ENCODE peak calls at places on chromosomes 6 and 20, in six cellular contexts. One of them, this sample, is unnamed.

GRCh38 chr6:127058027-127058426 is 60.4 kb upstream of the RSPO3 start:
- DNase-seq in left lung: no peak
- DNase-seq in CD8-positive, alpha-beta T cell: no peak
- DNase-seq in astrocyte of the spinal cord: peak
- DNase-seq in stomach: no peak
- DNase-seq in PC-9: no peak
- DNase-seq in this sample: peak

GRCh38 chr6:131015630-131016263 is 47.3 kb downstream of the EPB41L2 start:
- DNase-seq in PC-9: no peak
- DNase-seq in stomach: no peak
- DNase-seq in CD8-positive, alpha-beta T cell: no peak
- DNase-seq in astrocyte of the spinal cord: peak
- DNase-seq in left lung: no peak
- DNase-seq in this sample: peak

GRCh38 chr20:38196592-38196991 is 31.5 kb upstream of the TGM2 start:
- DNase-seq in left lung: peak
- DNase-seq in CD8-positive, alpha-beta T cell: no peak
- DNase-seq in astrocyte of the spinal cord: no peak
- DNase-seq in stomach: no peak
- DNase-seq in PC-9: peak
- DNase-seq in this sample: no peak

GRCh38 chr6:162922816-162923215 is 195.0 kb downstream of the PACRG start:
- DNase-seq in stomach: no peak
- DNase-seq in CD8-positive, alpha-beta T cell: no peak
- DNase-seq in astrocyte of the spinal cord: peak
- DNase-seq in PC-9: no peak
- DNase-seq in left lung: no peak
- DNase-seq in this sample: no peak

GRCh38 chr20:21225215-21225947 is 77.8 kb upstream of the XRN2 start:
- DNase-seq in stomach: no peak
- DNase-seq in left lung: no peak
- DNase-seq in CD8-positive, alpha-beta T cell: no peak
- DNase-seq in astrocyte of the spinal cord: no peak
- DNase-seq in PC-9: no peak
- DNase-seq in this sample: no peak

GRCh38 chr20:64220891-64221527 is 34.5 kb upstream of the PCMTD2 start:
- DNase-seq in PC-9: no peak
- DNase-seq in astrocyte of the spinal cord: no peak
- DNase-seq in stomach: no peak
- DNase-seq in left lung: no peak
- DNase-seq in CD8-positive, alpha-beta T cell: no peak
- DNase-seq in this sample: no peak

GRCh38 chr6:134063966-134064445 is 11.6 kb upstream of the SLC2A12 start:
- DNase-seq in CD8-positive, alpha-beta T cell: peak
- DNase-seq in left lung: no peak
- DNase-seq in stomach: peak
- DNase-seq in PC-9: peak
- DNase-seq in astrocyte of the spinal cord: peak
- DNase-seq in this sample: no peak

GRCh38 chr6:42313941-42314570 is 96.4 kb upstream of the MRPS10 start:
- DNase-seq in left lung: no peak
- DNase-seq in astrocyte of the spinal cord: peak
- DNase-seq in PC-9: no peak
- DNase-seq in stomach: no peak
- DNase-seq in CD8-positive, alpha-beta T cell: no peak
- DNase-seq in this sample: no peak

GRCh38 chr20:15863735-15864134 is 709.5 kb downstream of the KIF16B start:
- DNase-seq in PC-9: no peak
- DNase-seq in astrocyte of the spinal cord: no peak
- DNase-seq in left lung: no peak
- DNase-seq in CD8-positive, alpha-beta T cell: no peak
- DNase-seq in stomach: no peak
- DNase-seq in this sample: no peak

GRCh38 chr6:125658125-125658524 is 91.3 kb upstream of the HEY2 start:
- DNase-seq in astrocyte of the spinal cord: no peak
- DNase-seq in PC-9: no peak
- DNase-seq in stomach: no peak
- DNase-seq in left lung: no peak
- DNase-seq in CD8-positive, alpha-beta T cell: no peak
- DNase-seq in this sample: no peak

GRCh38 chr6:79762370-79762769 is 131.2 kb downstream of the SH3BGRL2 start:
- DNase-seq in left lung: no peak
- DNase-seq in astrocyte of the spinal cord: peak
- DNase-seq in PC-9: no peak
- DNase-seq in stomach: no peak
- DNase-seq in CD8-positive, alpha-beta T cell: no peak
- DNase-seq in this sample: no peak

GRCh38 chr6:10300071-10300470 is 114.8 kb downstream of the TFAP2A start:
- DNase-seq in stomach: no peak
- DNase-seq in PC-9: peak
- DNase-seq in left lung: no peak
- DNase-seq in astrocyte of the spinal cord: no peak
- DNase-seq in CD8-positive, alpha-beta T cell: no peak
- DNase-seq in this sample: no peak

GRCh38 chr6:31907158-31907813 is 5.4 kb upstream of the ZBTB12 start:
- DNase-seq in PC-9: no peak
- DNase-seq in stomach: no peak
- DNase-seq in CD8-positive, alpha-beta T cell: no peak
- DNase-seq in left lung: no peak
- DNase-seq in astrocyte of the spinal cord: peak
- DNase-seq in this sample: no peak

GRCh38 chr20:46058656-46059281 is 29.8 kb downstream of the SLC12A5 start:
- DNase-seq in astrocyte of the spinal cord: no peak
- DNase-seq in stomach: no peak
- DNase-seq in PC-9: no peak
- DNase-seq in left lung: no peak
- DNase-seq in CD8-positive, alpha-beta T cell: no peak
- DNase-seq in this sample: no peak

GRCh38 chr6:10556496-10557391 is 35.6 kb downstream of the GCNT2 start:
- DNase-seq in CD8-positive, alpha-beta T cell: no peak
- DNase-seq in PC-9: no peak
- DNase-seq in stomach: peak
- DNase-seq in astrocyte of the spinal cord: no peak
- DNase-seq in left lung: no peak
- DNase-seq in this sample: no peak

GRCh38 chr6:90083891-90084290 is 189.6 kb downstream of the GJA10 start:
- DNase-seq in stomach: no peak
- DNase-seq in left lung: no peak
- DNase-seq in CD8-positive, alpha-beta T cell: peak
- DNase-seq in PC-9: no peak
- DNase-seq in astrocyte of the spinal cord: no peak
- DNase-seq in this sample: no peak

GRCh38 chr20:20441259-20441658 is 73.4 kb downstream of the INSM1 start:
- DNase-seq in left lung: no peak
- DNase-seq in PC-9: no peak
- DNase-seq in CD8-positive, alpha-beta T cell: no peak
- DNase-seq in astrocyte of the spinal cord: no peak
- DNase-seq in stomach: no peak
- DNase-seq in this sample: no peak

GRCh38 chr20:20465259-20465658 is 97.4 kb downstream of the INSM1 start:
- DNase-seq in left lung: no peak
- DNase-seq in PC-9: no peak
- DNase-seq in CD8-positive, alpha-beta T cell: no peak
- DNase-seq in astrocyte of the spinal cord: no peak
- DNase-seq in stomach: no peak
- DNase-seq in this sample: no peak

GRCh38 chr6:56816393-56816792 is 138.5 kb upstream of the BEND6 start:
- DNase-seq in PC-9: no peak
- DNase-seq in stomach: no peak
- DNase-seq in CD8-positive, alpha-beta T cell: no peak
- DNase-seq in astrocyte of the spinal cord: no peak
- DNase-seq in left lung: no peak
- DNase-seq in this sample: no peak

GRCh38 chr6:1526689-1527088 is 83.0 kb upstream of the FOXC1 start:
- DNase-seq in stomach: no peak
- DNase-seq in left lung: no peak
- DNase-seq in PC-9: no peak
- DNase-seq in astrocyte of the spinal cord: no peak
- DNase-seq in CD8-positive, alpha-beta T cell: no peak
- DNase-seq in this sample: no peak

GRCh38 chr20:34368547-34368946 is 5.5 kb downstream of the ITCH start:
- DNase-seq in PC-9: no peak
- DNase-seq in astrocyte of the spinal cord: no peak
- DNase-seq in CD8-positive, alpha-beta T cell: no peak
- DNase-seq in left lung: no peak
- DNase-seq in stomach: no peak
- DNase-seq in this sample: no peak

GRCh38 chr6:165439928-165440554 is 130.6 kb upstream of the C6orf118 start:
- DNase-seq in PC-9: no peak
- DNase-seq in left lung: no peak
- DNase-seq in stomach: no peak
- DNase-seq in CD8-positive, alpha-beta T cell: no peak
- DNase-seq in astrocyte of the spinal cord: peak
- DNase-seq in this sample: no peak

GRCh38 chr20:50575869-50576720 is 65.9 kb downstream of the PTPN1 start:
- DNase-seq in left lung: peak
- DNase-seq in stomach: peak
- DNase-seq in astrocyte of the spinal cord: peak
- DNase-seq in PC-9: peak
- DNase-seq in CD8-positive, alpha-beta T cell: peak
- DNase-seq in this sample: no peak

GRCh38 chr20:40714916-40715315 is 25.9 kb upstream of the MAFB start:
- DNase-seq in CD8-positive, alpha-beta T cell: no peak
- DNase-seq in PC-9: no peak
- DNase-seq in stomach: no peak
- DNase-seq in left lung: no peak
- DNase-seq in astrocyte of the spinal cord: no peak
- DNase-seq in this sample: no peak

GRCh38 chr20:50226093-50226974 is 35.7 kb downstream of the CEBPB start:
- DNase-seq in PC-9: no peak
- DNase-seq in left lung: peak
- DNase-seq in stomach: no peak
- DNase-seq in CD8-positive, alpha-beta T cell: no peak
- DNase-seq in astrocyte of the spinal cord: no peak
- DNase-seq in this sample: no peak

GRCh38 chr20:62697468-62697912 is 11.1 kb upstream of the NTSR1 start:
- DNase-seq in PC-9: no peak
- DNase-seq in CD8-positive, alpha-beta T cell: no peak
- DNase-seq in stomach: no peak
- DNase-seq in astrocyte of the spinal cord: no peak
- DNase-seq in left lung: peak
- DNase-seq in this sample: no peak

GRCh38 chr20:33028875-33029274 is 2.6 kb upstream of the BPIFB6 start:
- DNase-seq in stomach: no peak
- DNase-seq in astrocyte of the spinal cord: no peak
- DNase-seq in CD8-positive, alpha-beta T cell: no peak
- DNase-seq in left lung: no peak
- DNase-seq in PC-9: no peak
- DNase-seq in this sample: no peak
- TF ChIP-seq CTCF in stomach: no peak
- TF ChIP-seq CTCF in astrocyte of the spinal cord: no peak
- TF ChIP-seq CTCF in CD8-positive, alpha-beta T cell: no peak
- TF ChIP-seq CTCF in left lung: no peak
- TF ChIP-seq CTCF in PC-9: no peak
- TF ChIP-seq CTCF in this sample: no peak

GRCh38 chr20:43752051-43752360 is 25.2 kb upstream of the GTSF1L start:
- DNase-seq in CD8-positive, alpha-beta T cell: no peak
- DNase-seq in astrocyte of the spinal cord: no peak
- DNase-seq in left lung: no peak
- DNase-seq in PC-9: no peak
- DNase-seq in stomach: no peak
- DNase-seq in this sample: no peak
- H3K4me3 ChIP-seq in CD8-positive, alpha-beta T cell: no peak
- H3K4me3 ChIP-seq in astrocyte of the spinal cord: no peak
- H3K4me3 ChIP-seq in left lung: no peak
- H3K4me3 ChIP-seq in PC-9: no peak
- H3K4me3 ChIP-seq in stomach: no peak
- H3K4me3 ChIP-seq in this sample: no peak

GRCh38 chr20:52102126-52102525 is 89.5 kb downstream of the ZFP64 start:
- DNase-seq in stomach: no peak
- DNase-seq in left lung: no peak
- DNase-seq in PC-9: no peak
- DNase-seq in CD8-positive, alpha-beta T cell: no peak
- DNase-seq in astrocyte of the spinal cord: no peak
- DNase-seq in this sample: no peak
- TF ChIP-seq CTCF in stomach: no peak
- TF ChIP-seq CTCF in left lung: no peak
- TF ChIP-seq CTCF in PC-9: no peak
- TF ChIP-seq CTCF in CD8-positive, alpha-beta T cell: no peak
- TF ChIP-seq CTCF in astrocyte of the spinal cord: no peak
- TF ChIP-seq CTCF in this sample: no peak

GRCh38 chr6:75611011-75611701 is 9.5 kb downstream of the SENP6 start:
- DNase-seq in left lung: no peak
- DNase-seq in CD8-positive, alpha-beta T cell: no peak
- DNase-seq in stomach: no peak
- DNase-seq in PC-9: no peak
- DNase-seq in astrocyte of the spinal cord: no peak
- DNase-seq in this sample: no peak

GRCh38 chr6:75608955-75609533 is 7.4 kb downstream of the SENP6 start:
- DNase-seq in left lung: no peak
- DNase-seq in stomach: no peak
- DNase-seq in astrocyte of the spinal cord: no peak
- DNase-seq in PC-9: no peak
- DNase-seq in CD8-positive, alpha-beta T cell: no peak
- DNase-seq in this sample: no peak

GRCh38 chr6:75608304-75608703 is 6.6 kb downstream of the SENP6 start:
- DNase-seq in CD8-positive, alpha-beta T cell: no peak
- DNase-seq in left lung: no peak
- DNase-seq in astrocyte of the spinal cord: no peak
- DNase-seq in stomach: no peak
- DNase-seq in PC-9: no peak
- DNase-seq in this sample: no peak

GRCh38 chr6:75611702-75612375 is 10.2 kb downstream of the SENP6 start:
- DNase-seq in astrocyte of the spinal cord: no peak
- DNase-seq in PC-9: no peak
- DNase-seq in CD8-positive, alpha-beta T cell: peak
- DNase-seq in stomach: no peak
- DNase-seq in left lung: no peak
- DNase-seq in this sample: no peak

DNA sequence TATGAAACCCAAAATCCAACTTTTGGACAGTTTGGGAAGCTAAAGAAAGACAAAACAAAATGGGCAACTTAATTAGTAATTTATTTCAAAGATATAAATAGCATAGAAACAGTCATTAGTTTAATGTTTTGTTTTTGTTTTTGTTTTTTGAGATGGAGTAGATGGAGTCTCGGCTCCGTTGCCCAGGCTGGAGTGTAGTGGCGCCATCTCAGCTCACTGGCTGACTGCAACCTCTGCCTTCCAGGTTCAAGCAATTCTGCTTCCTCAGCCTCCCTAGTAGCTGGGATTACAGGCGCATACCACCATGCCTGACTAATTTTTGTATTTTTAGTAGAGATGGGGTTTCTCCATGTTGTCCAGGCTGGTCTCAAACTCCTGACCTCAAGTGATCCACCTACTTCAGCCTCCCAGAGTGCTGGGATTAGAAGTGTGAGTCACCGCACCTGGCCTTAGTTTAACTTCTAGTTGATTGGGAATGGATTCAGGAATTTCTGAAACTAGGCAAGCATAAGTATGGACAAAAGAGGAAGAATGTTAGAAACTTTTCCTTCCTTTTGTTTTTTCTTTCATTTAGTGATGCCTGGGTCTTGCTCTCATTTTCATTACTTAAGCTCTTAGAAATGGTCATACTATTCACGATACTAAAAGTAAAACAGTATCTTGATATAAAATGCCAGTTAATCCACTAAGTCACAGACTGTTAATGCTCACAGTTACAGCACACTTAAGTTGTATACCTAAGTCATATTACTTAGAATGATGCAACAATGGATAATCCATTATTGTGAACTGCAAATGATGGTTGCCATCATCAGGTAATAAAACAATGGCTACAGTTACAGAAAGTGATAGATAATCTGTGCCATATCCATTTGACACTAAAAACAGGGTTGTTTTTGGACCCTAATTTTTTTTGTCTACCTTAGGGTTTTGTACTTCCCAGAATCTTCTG is 8.2 kb downstream of the SENP6 start:
- DNase-seq in PC-9: no peak
- DNase-seq in CD8-positive, alpha-beta T cell: no peak
- DNase-seq in left lung: no peak
- DNase-seq in stomach: no peak
- DNase-seq in astrocyte of the spinal cord: peak
- DNase-seq in this sample: peak
- H3K4me3 ChIP-seq in PC-9: no peak
- H3K4me3 ChIP-seq in CD8-positive, alpha-beta T cell: no peak
- H3K4me3 ChIP-seq in left lung: no peak
- H3K4me3 ChIP-seq in stomach: no peak
- H3K4me3 ChIP-seq in astrocyte of the spinal cord: no peak
- H3K4me3 ChIP-seq in this sample: no peak

This sample was measured in HFF-Myc.